ENCODE peak calls at places on chromosomes 4 and X, in six cellular contexts. One of them, this sample, is unnamed.
A peak's percentile ranks its signal among the peaks of the same experiment; 100 is the strongest.

GRCh38 chr4:18847276-18847890 is 825.8 kb upstream of the LCORL start:
- DNase-seq in activated effector memory CD4-positive, alpha-beta T cell treated with anti-CD3 and anti-CD28 coated beads, Interleukin-2, amount 50 U/mL, for 16 hours: no peak
- DNase-seq in Ammon's horn: no peak
- DNase-seq in NCI-H345: no peak
- DNase-seq in activated CD4-positive, alpha-beta T cell treated with anti-CD3 and anti-CD28 coated beads, Interleukin-2, amount 50 U/mL, for 1 hour: no peak
- DNase-seq in hippocampal formation: no peak
- DNase-seq in this sample: no peak

GRCh38 chr4:76585897-76586360 is 150.9 kb downstream of the SHROOM3 start:
- DNase-seq in activated effector memory CD4-positive, alpha-beta T cell treated with anti-CD3 and anti-CD28 coated beads, Interleukin-2, amount 50 U/mL, for 16 hours: peak; percentile 61
- DNase-seq in Ammon's horn: peak; percentile 36
- DNase-seq in NCI-H345: peak; percentile 81
- DNase-seq in activated CD4-positive, alpha-beta T cell treated with anti-CD3 and anti-CD28 coated beads, Interleukin-2, amount 50 U/mL, for 1 hour: peak; percentile 3
- DNase-seq in hippocampal formation: peak; percentile 10
- DNase-seq in this sample: no peak

GRCh38 chr4:4613641-4614286 is 71.9 kb upstream of the STX18 start:
- DNase-seq in activated effector memory CD4-positive, alpha-beta T cell treated with anti-CD3 and anti-CD28 coated beads, Interleukin-2, amount 50 U/mL, for 16 hours: no peak
- DNase-seq in Ammon's horn: no peak
- DNase-seq in NCI-H345: no peak
- DNase-seq in activated CD4-positive, alpha-beta T cell treated with anti-CD3 and anti-CD28 coated beads, Interleukin-2, amount 50 U/mL, for 1 hour: no peak
- DNase-seq in hippocampal formation: no peak
- DNase-seq in this sample: no peak

GRCh38 chr4:155777971-155778710 is 19.3 kb downstream of the GUCY1B1 start:
- DNase-seq in activated effector memory CD4-positive, alpha-beta T cell treated with anti-CD3 and anti-CD28 coated beads, Interleukin-2, amount 50 U/mL, for 16 hours: no peak
- DNase-seq in Ammon's horn: peak; percentile 39
- DNase-seq in NCI-H345: no peak
- DNase-seq in activated CD4-positive, alpha-beta T cell treated with anti-CD3 and anti-CD28 coated beads, Interleukin-2, amount 50 U/mL, for 1 hour: no peak
- DNase-seq in hippocampal formation: no peak
- DNase-seq in this sample: no peak

GRCh38 chr4:15891312-15891711 is 47.2 kb downstream of the FGFBP1 start:
- DNase-seq in activated effector memory CD4-positive, alpha-beta T cell treated with anti-CD3 and anti-CD28 coated beads, Interleukin-2, amount 50 U/mL, for 16 hours: no peak
- DNase-seq in Ammon's horn: no peak
- DNase-seq in NCI-H345: no peak
- DNase-seq in activated CD4-positive, alpha-beta T cell treated with anti-CD3 and anti-CD28 coated beads, Interleukin-2, amount 50 U/mL, for 1 hour: no peak
- DNase-seq in hippocampal formation: no peak
- DNase-seq in this sample: no peak

GRCh38 chrX:31165241-31166035 is 93.6 kb upstream of the FTHL17 start:
- DNase-seq in activated effector memory CD4-positive, alpha-beta T cell treated with anti-CD3 and anti-CD28 coated beads, Interleukin-2, amount 50 U/mL, for 16 hours: no peak
- DNase-seq in Ammon's horn: no peak
- DNase-seq in NCI-H345: no peak
- DNase-seq in activated CD4-positive, alpha-beta T cell treated with anti-CD3 and anti-CD28 coated beads, Interleukin-2, amount 50 U/mL, for 1 hour: no peak
- DNase-seq in hippocampal formation: no peak
- DNase-seq in this sample: no peak

GRCh38 chr4:85565761-85566480 is 91.0 kb downstream of the ARHGAP24 start:
- DNase-seq in activated effector memory CD4-positive, alpha-beta T cell treated with anti-CD3 and anti-CD28 coated beads, Interleukin-2, amount 50 U/mL, for 16 hours: no peak
- DNase-seq in Ammon's horn: no peak
- DNase-seq in NCI-H345: no peak
- DNase-seq in activated CD4-positive, alpha-beta T cell treated with anti-CD3 and anti-CD28 coated beads, Interleukin-2, amount 50 U/mL, for 1 hour: no peak
- DNase-seq in hippocampal formation: no peak
- DNase-seq in this sample: no peak

GRCh38 chrX:24069877-24070276 is 15.1 kb downstream of the EIF2S3 start:
- DNase-seq in activated effector memory CD4-positive, alpha-beta T cell treated with anti-CD3 and anti-CD28 coated beads, Interleukin-2, amount 50 U/mL, for 16 hours: no peak
- DNase-seq in Ammon's horn: no peak
- DNase-seq in NCI-H345: no peak
- DNase-seq in activated CD4-positive, alpha-beta T cell treated with anti-CD3 and anti-CD28 coated beads, Interleukin-2, amount 50 U/mL, for 1 hour: no peak
- DNase-seq in hippocampal formation: no peak
- DNase-seq in this sample: no peak

GRCh38 chr4:38190717-38191178 is 230.6 kb downstream of the PTTG2 start:
- DNase-seq in activated effector memory CD4-positive, alpha-beta T cell treated with anti-CD3 and anti-CD28 coated beads, Interleukin-2, amount 50 U/mL, for 16 hours: no peak
- DNase-seq in Ammon's horn: peak; percentile 51
- DNase-seq in NCI-H345: no peak
- DNase-seq in activated CD4-positive, alpha-beta T cell treated with anti-CD3 and anti-CD28 coated beads, Interleukin-2, amount 50 U/mL, for 1 hour: no peak
- DNase-seq in hippocampal formation: no peak
- DNase-seq in this sample: peak; percentile 41

GRCh38 chrX:65451663-65452062 is 82.9 kb downstream of the LAS1L start:
- DNase-seq in activated effector memory CD4-positive, alpha-beta T cell treated with anti-CD3 and anti-CD28 coated beads, Interleukin-2, amount 50 U/mL, for 16 hours: no peak
- DNase-seq in Ammon's horn: no peak
- DNase-seq in NCI-H345: peak; percentile 8
- DNase-seq in activated CD4-positive, alpha-beta T cell treated with anti-CD3 and anti-CD28 coated beads, Interleukin-2, amount 50 U/mL, for 1 hour: no peak
- DNase-seq in hippocampal formation: no peak
- DNase-seq in this sample: no peak

GRCh38 chrX:68686684-68687045 is 39.2 kb downstream of the STARD8 start:
- DNase-seq in activated effector memory CD4-positive, alpha-beta T cell treated with anti-CD3 and anti-CD28 coated beads, Interleukin-2, amount 50 U/mL, for 16 hours: no peak
- DNase-seq in Ammon's horn: no peak
- DNase-seq in NCI-H345: no peak
- DNase-seq in activated CD4-positive, alpha-beta T cell treated with anti-CD3 and anti-CD28 coated beads, Interleukin-2, amount 50 U/mL, for 1 hour: no peak
- DNase-seq in hippocampal formation: no peak
- DNase-seq in this sample: no peak

GRCh38 chr4:188297873-188298272 is 158.6 kb downstream of the TRIML1 start:
- DNase-seq in activated effector memory CD4-positive, alpha-beta T cell treated with anti-CD3 and anti-CD28 coated beads, Interleukin-2, amount 50 U/mL, for 16 hours: no peak
- DNase-seq in Ammon's horn: no peak
- DNase-seq in NCI-H345: no peak
- DNase-seq in activated CD4-positive, alpha-beta T cell treated with anti-CD3 and anti-CD28 coated beads, Interleukin-2, amount 50 U/mL, for 1 hour: no peak
- DNase-seq in hippocampal formation: no peak
- DNase-seq in this sample: no peak

GRCh38 chr4:118711047-118711446 is 25.9 kb downstream of the METTL14 start:
- DNase-seq in activated effector memory CD4-positive, alpha-beta T cell treated with anti-CD3 and anti-CD28 coated beads, Interleukin-2, amount 50 U/mL, for 16 hours: no peak
- DNase-seq in Ammon's horn: no peak
- DNase-seq in NCI-H345: no peak
- DNase-seq in activated CD4-positive, alpha-beta T cell treated with anti-CD3 and anti-CD28 coated beads, Interleukin-2, amount 50 U/mL, for 1 hour: no peak
- DNase-seq in hippocampal formation: no peak
- DNase-seq in this sample: no peak

GRCh38 chrX:51178352-51178751 is 154.3 kb upstream of the NUDT10 start:
- DNase-seq in activated effector memory CD4-positive, alpha-beta T cell treated with anti-CD3 and anti-CD28 coated beads, Interleukin-2, amount 50 U/mL, for 16 hours: no peak
- DNase-seq in Ammon's horn: peak; percentile 7
- DNase-seq in NCI-H345: no peak
- DNase-seq in activated CD4-positive, alpha-beta T cell treated with anti-CD3 and anti-CD28 coated beads, Interleukin-2, amount 50 U/mL, for 1 hour: no peak
- DNase-seq in hippocampal formation: no peak
- DNase-seq in this sample: peak; percentile 49

GRCh38 chrX:145178268-145178667 is 69.0 kb upstream of the SPANXN1 start:
- DNase-seq in activated effector memory CD4-positive, alpha-beta T cell treated with anti-CD3 and anti-CD28 coated beads, Interleukin-2, amount 50 U/mL, for 16 hours: no peak
- DNase-seq in Ammon's horn: no peak
- DNase-seq in NCI-H345: no peak
- DNase-seq in activated CD4-positive, alpha-beta T cell treated with anti-CD3 and anti-CD28 coated beads, Interleukin-2, amount 50 U/mL, for 1 hour: no peak
- DNase-seq in hippocampal formation: no peak
- DNase-seq in this sample: no peak

GRCh38 chr4:159483110-159483509 is 380.2 kb downstream of the RAPGEF2 start:
- DNase-seq in activated effector memory CD4-positive, alpha-beta T cell treated with anti-CD3 and anti-CD28 coated beads, Interleukin-2, amount 50 U/mL, for 16 hours: no peak
- DNase-seq in Ammon's horn: no peak
- DNase-seq in NCI-H345: no peak
- DNase-seq in activated CD4-positive, alpha-beta T cell treated with anti-CD3 and anti-CD28 coated beads, Interleukin-2, amount 50 U/mL, for 1 hour: no peak
- DNase-seq in hippocampal formation: no peak
- DNase-seq in this sample: no peak

GRCh38 chr4:145819246-145820181 is 119.1 kb downstream of the ZNF827 start:
- DNase-seq in activated effector memory CD4-positive, alpha-beta T cell treated with anti-CD3 and anti-CD28 coated beads, Interleukin-2, amount 50 U/mL, for 16 hours: no peak
- DNase-seq in Ammon's horn: peak; percentile 82
- DNase-seq in NCI-H345: no peak
- DNase-seq in activated CD4-positive, alpha-beta T cell treated with anti-CD3 and anti-CD28 coated beads, Interleukin-2, amount 50 U/mL, for 1 hour: no peak
- DNase-seq in hippocampal formation: peak; percentile 41
- DNase-seq in this sample: no peak

GRCh38 chr4:142705820-142706219 is 140.3 kb downstream of the INPP4B start:
- DNase-seq in activated effector memory CD4-positive, alpha-beta T cell treated with anti-CD3 and anti-CD28 coated beads, Interleukin-2, amount 50 U/mL, for 16 hours: no peak
- DNase-seq in Ammon's horn: no peak
- DNase-seq in NCI-H345: no peak
- DNase-seq in activated CD4-positive, alpha-beta T cell treated with anti-CD3 and anti-CD28 coated beads, Interleukin-2, amount 50 U/mL, for 1 hour: no peak
- DNase-seq in hippocampal formation: no peak
- DNase-seq in this sample: no peak

GRCh38 chrX:11754958-11755645 is 2.9 kb upstream of the MSL3 start:
- DNase-seq in activated effector memory CD4-positive, alpha-beta T cell treated with anti-CD3 and anti-CD28 coated beads, Interleukin-2, amount 50 U/mL, for 16 hours: no peak
- DNase-seq in Ammon's horn: no peak
- DNase-seq in NCI-H345: peak; percentile 50
- DNase-seq in activated CD4-positive, alpha-beta T cell treated with anti-CD3 and anti-CD28 coated beads, Interleukin-2, amount 50 U/mL, for 1 hour: no peak
- DNase-seq in hippocampal formation: no peak
- DNase-seq in this sample: no peak

GRCh38 chrX:81082649-81083048 is 119.1 kb downstream of the HMGN5 start:
- DNase-seq in activated effector memory CD4-positive, alpha-beta T cell treated with anti-CD3 and anti-CD28 coated beads, Interleukin-2, amount 50 U/mL, for 16 hours: no peak
- DNase-seq in Ammon's horn: no peak
- DNase-seq in NCI-H345: no peak
- DNase-seq in activated CD4-positive, alpha-beta T cell treated with anti-CD3 and anti-CD28 coated beads, Interleukin-2, amount 50 U/mL, for 1 hour: no peak
- DNase-seq in hippocampal formation: no peak
- DNase-seq in this sample: no peak

GRCh38 chr4:157075811-157076577 is at the start of gene GLRB:
- DNase-seq in activated effector memory CD4-positive, alpha-beta T cell treated with anti-CD3 and anti-CD28 coated beads, Interleukin-2, amount 50 U/mL, for 16 hours: no peak
- DNase-seq in Ammon's horn: peak; percentile 38
- DNase-seq in NCI-H345: peak; percentile 34
- DNase-seq in activated CD4-positive, alpha-beta T cell treated with anti-CD3 and anti-CD28 coated beads, Interleukin-2, amount 50 U/mL, for 1 hour: no peak
- DNase-seq in hippocampal formation: peak; percentile 34
- DNase-seq in this sample: peak; percentile 45

GRCh38 chr4:153468587-153468986 is 2.4 kb downstream of the TMEM131L start:
- DNase-seq in activated effector memory CD4-positive, alpha-beta T cell treated with anti-CD3 and anti-CD28 coated beads, Interleukin-2, amount 50 U/mL, for 16 hours: no peak
- DNase-seq in Ammon's horn: no peak
- DNase-seq in NCI-H345: no peak
- DNase-seq in activated CD4-positive, alpha-beta T cell treated with anti-CD3 and anti-CD28 coated beads, Interleukin-2, amount 50 U/mL, for 1 hour: peak; percentile 20
- DNase-seq in hippocampal formation: no peak
- DNase-seq in this sample: no peak

GRCh38 chr4:169485791-169486742 is 126.3 kb downstream of the NEK1 start:
- DNase-seq in activated effector memory CD4-positive, alpha-beta T cell treated with anti-CD3 and anti-CD28 coated beads, Interleukin-2, amount 50 U/mL, for 16 hours: no peak
- DNase-seq in Ammon's horn: peak; percentile 77
- DNase-seq in NCI-H345: peak; percentile 30
- DNase-seq in activated CD4-positive, alpha-beta T cell treated with anti-CD3 and anti-CD28 coated beads, Interleukin-2, amount 50 U/mL, for 1 hour: peak; percentile 13
- DNase-seq in hippocampal formation: peak; percentile 45
- DNase-seq in this sample: peak; percentile 77

GRCh38 chrX:107102980-107103379 is 15.6 kb downstream of the RBM41 start:
- DNase-seq in activated effector memory CD4-positive, alpha-beta T cell treated with anti-CD3 and anti-CD28 coated beads, Interleukin-2, amount 50 U/mL, for 16 hours: no peak
- DNase-seq in Ammon's horn: no peak
- DNase-seq in NCI-H345: no peak
- DNase-seq in activated CD4-positive, alpha-beta T cell treated with anti-CD3 and anti-CD28 coated beads, Interleukin-2, amount 50 U/mL, for 1 hour: no peak
- DNase-seq in hippocampal formation: no peak
- DNase-seq in this sample: no peak

GRCh38 chrX:47030339-47030738 is 47.9 kb upstream of the RGN start:
- DNase-seq in activated effector memory CD4-positive, alpha-beta T cell treated with anti-CD3 and anti-CD28 coated beads, Interleukin-2, amount 50 U/mL, for 16 hours: no peak
- DNase-seq in Ammon's horn: peak; percentile 54
- DNase-seq in NCI-H345: peak; percentile 35
- DNase-seq in activated CD4-positive, alpha-beta T cell treated with anti-CD3 and anti-CD28 coated beads, Interleukin-2, amount 50 U/mL, for 1 hour: no peak
- DNase-seq in hippocampal formation: peak; percentile 0
- DNase-seq in this sample: peak; percentile 64

GRCh38 chr4:155304375-155304774 is 72.4 kb downstream of the MAP9 start:
- DNase-seq in activated effector memory CD4-positive, alpha-beta T cell treated with anti-CD3 and anti-CD28 coated beads, Interleukin-2, amount 50 U/mL, for 16 hours: no peak
- DNase-seq in Ammon's horn: no peak
- DNase-seq in NCI-H345: no peak
- DNase-seq in activated CD4-positive, alpha-beta T cell treated with anti-CD3 and anti-CD28 coated beads, Interleukin-2, amount 50 U/mL, for 1 hour: no peak
- DNase-seq in hippocampal formation: no peak
- DNase-seq in this sample: no peak

GRCh38 chrX:153649178-153649914 is 2.3 kb downstream of the DUSP9 start:
- DNase-seq in activated effector memory CD4-positive, alpha-beta T cell treated with anti-CD3 and anti-CD28 coated beads, Interleukin-2, amount 50 U/mL, for 16 hours: peak; percentile 78
- DNase-seq in Ammon's horn: no peak
- DNase-seq in NCI-H345: peak; percentile 30
- DNase-seq in activated CD4-positive, alpha-beta T cell treated with anti-CD3 and anti-CD28 coated beads, Interleukin-2, amount 50 U/mL, for 1 hour: peak; percentile 27
- DNase-seq in hippocampal formation: no peak
- DNase-seq in this sample: no peak

GRCh38 chr4:123739806-123740205 is 343.2 kb downstream of the SPRY1 start:
- DNase-seq in activated effector memory CD4-positive, alpha-beta T cell treated with anti-CD3 and anti-CD28 coated beads, Interleukin-2, amount 50 U/mL, for 16 hours: no peak
- DNase-seq in Ammon's horn: no peak
- DNase-seq in NCI-H345: no peak
- DNase-seq in activated CD4-positive, alpha-beta T cell treated with anti-CD3 and anti-CD28 coated beads, Interleukin-2, amount 50 U/mL, for 1 hour: no peak
- DNase-seq in hippocampal formation: no peak
- DNase-seq in this sample: no peak

GRCh38 chr4:25128671-25129070 is 31.6 kb downstream of the SEPSECS start:
- DNase-seq in activated effector memory CD4-positive, alpha-beta T cell treated with anti-CD3 and anti-CD28 coated beads, Interleukin-2, amount 50 U/mL, for 16 hours: no peak
- DNase-seq in Ammon's horn: no peak
- DNase-seq in NCI-H345: no peak
- DNase-seq in activated CD4-positive, alpha-beta T cell treated with anti-CD3 and anti-CD28 coated beads, Interleukin-2, amount 50 U/mL, for 1 hour: no peak
- DNase-seq in hippocampal formation: no peak
- DNase-seq in this sample: no peak

GRCh38 chr4:138901177-138901576 is 114.4 kb upstream of the NOCT start:
- DNase-seq in activated effector memory CD4-positive, alpha-beta T cell treated with anti-CD3 and anti-CD28 coated beads, Interleukin-2, amount 50 U/mL, for 16 hours: no peak
- DNase-seq in Ammon's horn: no peak
- DNase-seq in NCI-H345: no peak
- DNase-seq in activated CD4-positive, alpha-beta T cell treated with anti-CD3 and anti-CD28 coated beads, Interleukin-2, amount 50 U/mL, for 1 hour: no peak
- DNase-seq in hippocampal formation: no peak
- DNase-seq in this sample: no peak

GRCh38 chrX:48696301-48697181 is at the start of gene SUV39H1:
- DNase-seq in activated effector memory CD4-positive, alpha-beta T cell treated with anti-CD3 and anti-CD28 coated beads, Interleukin-2, amount 50 U/mL, for 16 hours: peak; percentile 94
- DNase-seq in Ammon's horn: peak; percentile 91
- DNase-seq in NCI-H345: peak; percentile 92
- DNase-seq in activated CD4-positive, alpha-beta T cell treated with anti-CD3 and anti-CD28 coated beads, Interleukin-2, amount 50 U/mL, for 1 hour: peak; percentile 79
- DNase-seq in hippocampal formation: peak; percentile 80
- DNase-seq in this sample: peak; percentile 90

GRCh38 chr4:173138636-173139035 is 30.0 kb upstream of the GALNT7 start:
- DNase-seq in activated effector memory CD4-positive, alpha-beta T cell treated with anti-CD3 and anti-CD28 coated beads, Interleukin-2, amount 50 U/mL, for 16 hours: no peak
- DNase-seq in Ammon's horn: no peak
- DNase-seq in NCI-H345: no peak
- DNase-seq in activated CD4-positive, alpha-beta T cell treated with anti-CD3 and anti-CD28 coated beads, Interleukin-2, amount 50 U/mL, for 1 hour: no peak
- DNase-seq in hippocampal formation: no peak
- DNase-seq in this sample: peak; percentile 3

GRCh38 chrX:65463550-65463949 is 71.0 kb downstream of the LAS1L start:
- DNase-seq in activated effector memory CD4-positive, alpha-beta T cell treated with anti-CD3 and anti-CD28 coated beads, Interleukin-2, amount 50 U/mL, for 16 hours: no peak
- DNase-seq in Ammon's horn: no peak
- DNase-seq in NCI-H345: no peak
- DNase-seq in activated CD4-positive, alpha-beta T cell treated with anti-CD3 and anti-CD28 coated beads, Interleukin-2, amount 50 U/mL, for 1 hour: no peak
- DNase-seq in hippocampal formation: no peak
- DNase-seq in this sample: no peak

GRCh38 chr4:152039085-152039484 is 278.3 kb upstream of the GATB start:
- DNase-seq in activated effector memory CD4-positive, alpha-beta T cell treated with anti-CD3 and anti-CD28 coated beads, Interleukin-2, amount 50 U/mL, for 16 hours: no peak
- DNase-seq in Ammon's horn: no peak
- DNase-seq in NCI-H345: no peak
- DNase-seq in activated CD4-positive, alpha-beta T cell treated with anti-CD3 and anti-CD28 coated beads, Interleukin-2, amount 50 U/mL, for 1 hour: no peak
- DNase-seq in hippocampal formation: no peak
- DNase-seq in this sample: no peak

This sample was measured in putamen.